ENCODE peak calls at places on chromosomes 13 and 19, in six cellular contexts. A, I, E, O, V and L are unnamed samples.

GRCh38 chr19:3513198-3514140 is 7.4 kb downstream of the FZR1 start:
- DNase-seq in A (no peak), I (no peak), E (no peak), O (no peak), V (no peak), L (no peak)

GRCh38 chr13:80436571-80437169 is 95.7 kb upstream of the SPRY2 start:
- DNase-seq in A (no peak), I (no peak), E (no peak), O (no peak), V (no peak), L (no peak)

GRCh38 chr13:64453831-64454230 is 2776.3 kb downstream of the PCDH9 start:
- DNase-seq in A (no peak), I (no peak), E (no peak), O (no peak), V (no peak), L (no peak)

GRCh38 chr13:80245162-80245733 is 95.7 kb downstream of the SPRY2 start:
- DNase-seq in A (no peak), I (no peak), E (no peak), O (no peak), V (no peak), L (no peak)

GRCh38 chr13:33033361-33033812 is 17.2 kb downstream of the KL start:
- DNase-seq in A (no peak), I (no peak), E (no peak), O (no peak), V (peak; percentile 24), L (no peak)

GRCh38 chr19:36081894-36082293 is 27.2 kb downstream of the WDR62 start:
- DNase-seq in A (no peak), I (no peak), E (no peak), O (no peak), V (no peak), L (no peak)

GRCh38 chr13:31909889-31910551 is 121.6 kb upstream of the FRY start:
- DNase-seq in A (peak; percentile 68), I (peak; percentile 63), E (peak; percentile 57), O (peak; percentile 4), V (peak; percentile 75), L (no peak)

GRCh38 chr13:40155176-40155575 is 499.7 kb downstream of the COG6 start:
- DNase-seq in A (no peak), I (no peak), E (no peak), O (no peak), V (no peak), L (no peak)

GRCh38 chr13:101640797-101641400 is 188.4 kb downstream of the ITGBL1 start:
- DNase-seq in A (no peak), I (peak; percentile 95), E (no peak), O (peak; percentile 15), V (no peak), L (no peak)

GRCh38 chr13:38350114-38350617 is 515 bp downstream of the UFM1 start:
- DNase-seq in A (no peak), I (peak; percentile 40), E (peak; percentile 32), O (peak; percentile 5), V (peak; percentile 53), L (peak; percentile 80)

GRCh38 chr13:27839809-27840467 is 47.7 kb downstream of the GSX1 start:
- DNase-seq in A (no peak), I (peak; percentile 81), E (no peak), O (peak; percentile 19), V (no peak), L (no peak)

GRCh38 chr19:39845621-39846175 is 481 bp downstream of the FBL start:
- DNase-seq in A (no peak), I (no peak), E (no peak), O (peak; percentile 61), V (no peak), L (no peak)

GRCh38 chr19:6890938-6891337 is 3.6 kb downstream of the ADGRE1 start:
- DNase-seq in A (no peak), I (no peak), E (no peak), O (no peak), V (peak; percentile 57), L (no peak)